ENCODE peak calls at places on chromosomes 2 and 18, in eight cellular contexts. W is H1, T is stomach, I is suprapubic skin, X is spleen, V is K562, L is breast epithelium, Q is vagina. A is an unnamed sample.
A peak's percentile ranks its signal among the peaks of the same experiment; 100 is the strongest.

GRCh38 chr18:58263055-58263732 is 219.2 kb downstream of the NEDD4L start:
- DNase-seq in V (no peak), L (peak; percentile 59), X (no peak), I (no peak), W (no peak), T (no peak), Q (no peak), A (no peak)

GRCh38 chr18:62088146-62088545 is 98.7 kb downstream of the PIGN start:
- DNase-seq in L (no peak), I (no peak), Q (no peak), V (no peak), W (no peak), T (no peak), X (no peak), A (no peak)

GRCh38 chr2:35125278-35125677 is 1230.3 kb upstream of the CRIM1 start:
- DNase-seq in Q (no peak), V (no peak), X (peak; percentile 46), L (no peak), I (no peak), W (no peak), T (no peak), A (no peak)

GRCh38 chr2:20620696-20621365 is 30.1 kb downstream of the HS1BP3 start:
- DNase-seq in L (no peak), Q (no peak), T (peak; percentile 20), X (peak; percentile 58), I (peak; percentile 69), V (no peak), W (no peak), A (no peak)

GRCh38 chr2:85110991-85111560 is 22.1 kb upstream of the TCF7L1 start:
- DNase-seq in V (no peak), W (no peak), T (no peak), I (no peak), X (no peak), L (no peak), Q (no peak), A (no peak)

GRCh38 chr2:180122874-180123273 is 115.8 kb upstream of the CWC22 start:
- DNase-seq in Q (no peak), I (no peak), W (no peak), V (no peak), X (no peak), T (no peak), L (no peak), A (no peak)

GRCh38 chr2:197309369-197310231 is 980 bp downstream of the ANKRD44 start:
- DNase-seq in I (peak; percentile 82), L (no peak), Q (no peak), X (peak; percentile 90), T (peak; percentile 41), W (peak; percentile 57), V (no peak), A (no peak)

GRCh38 chr18:48776161-48776555 is 174.6 kb downstream of the SMAD7 start:
- DNase-seq in Q (no peak), T (no peak), L (no peak), I (no peak), X (no peak), V (no peak), W (no peak), A (no peak)

GRCh38 chr2:68367918-68368656 is 3.0 kb downstream of the PLEK start:
- DNase-seq in V (no peak), W (no peak), T (no peak), L (no peak), I (no peak), X (no peak), Q (no peak), A (no peak)

GRCh38 chr2:47639469-47639868 is 143.5 kb upstream of the MSH6 start:
- DNase-seq in X (no peak), T (no peak), V (no peak), Q (no peak), W (no peak), L (no peak), I (no peak), A (no peak)

GRCh38 chr18:39453882-39454281 is 1888.3 kb upstream of the CELF4 start:
- DNase-seq in Q (no peak), V (no peak), X (no peak), T (no peak), I (no peak), L (no peak), W (no peak), A (no peak)

GRCh38 chr2:73239776-73240175 is 5.7 kb downstream of the CCT7 start:
- DNase-seq in T (no peak), I (no peak), Q (no peak), V (no peak), L (no peak), W (no peak), X (no peak), A (no peak)

GRCh38 chr2:52717836-52718235 is 1049.8 kb upstream of the CHAC2 start:
- DNase-seq in X (no peak), Q (no peak), V (no peak), T (no peak), W (no peak), I (no peak), L (no peak), A (no peak)

GRCh38 chr2:137228566-137228965 is 463.2 kb downstream of the THSD7B start:
- DNase-seq in I (no peak), Q (no peak), T (no peak), X (no peak), V (no peak), W (no peak), L (no peak), A (no peak)

GRCh38 chr2:24926602-24927252 is 6.7 kb upstream of the ADCY3 start:
- DNase-seq in Q (no peak), L (peak; percentile 40), X (peak; percentile 81), T (peak; percentile 38), W (peak; percentile 56), V (no peak), I (peak; percentile 88), A (no peak)

GRCh38 chr18:63339920-63340484 is 20.4 kb upstream of the BCL2 start:
- DNase-seq in Q (no peak), X (no peak), T (no peak), I (no peak), V (no peak), W (peak; percentile 62), L (no peak), A (no peak)

GRCh38 chr18:55323051-55323994 is 264.7 kb downstream of the TCF4 start:
- DNase-seq in W (no peak), X (no peak), L (no peak), T (no peak), V (no peak), I (no peak), Q (no peak), A (no peak)

GRCh38 chr18:46680784-46681695 is 24.0 kb upstream of the LOXHD1 start:
- DNase-seq in V (no peak), Q (no peak), L (no peak), W (no peak), I (no peak), X (no peak), T (no peak), A (no peak)

GRCh38 chr18:3758531-3758930 is 308.6 kb downstream of the TGIF1 start:
- DNase-seq in I (no peak), T (no peak), L (no peak), V (no peak), Q (no peak), X (no peak), W (no peak), A (no peak)

GRCh38 chr18:12659904-12660605 is 2.1 kb upstream of the SPIRE1 start:
- DNase-seq in L (no peak), X (no peak), I (no peak), W (no peak), T (peak; percentile 35), V (peak; percentile 66), Q (no peak), A (peak; percentile 44)

GRCh38 chr2:11446733-11447248 is 19.2 kb downstream of the E2F6 start:
- DNase-seq in L (peak; percentile 34), V (peak; percentile 56), T (peak; percentile 48), X (no peak), Q (no peak), I (no peak), W (peak; percentile 85), A (no peak)

GRCh38 chr18:34219651-34220050 is 5.1 kb downstream of the NOL4 start:
- DNase-seq in X (no peak), Q (no peak), L (no peak), V (no peak), T (no peak), I (no peak), W (no peak), A (no peak)

GRCh38 chr2:222024934-222025890 is 273.6 kb downstream of the PAX3 start:
- DNase-seq in Q (no peak), V (peak; percentile 10), L (no peak), I (no peak), W (no peak), X (no peak), T (no peak), A (peak; percentile 70)

GRCh38 chr18:9218052-9218451 is 81.5 kb downstream of the ANKRD12 start:
- DNase-seq in I (no peak), V (no peak), T (no peak), L (no peak), Q (no peak), X (no peak), W (no peak), A (no peak)
- TF ChIP-seq POLR2AphosphoS5 in I (no peak), V (no peak), T (no peak), L (no peak), Q (no peak), X (no peak), W (no peak), A (no peak)

DNA sequence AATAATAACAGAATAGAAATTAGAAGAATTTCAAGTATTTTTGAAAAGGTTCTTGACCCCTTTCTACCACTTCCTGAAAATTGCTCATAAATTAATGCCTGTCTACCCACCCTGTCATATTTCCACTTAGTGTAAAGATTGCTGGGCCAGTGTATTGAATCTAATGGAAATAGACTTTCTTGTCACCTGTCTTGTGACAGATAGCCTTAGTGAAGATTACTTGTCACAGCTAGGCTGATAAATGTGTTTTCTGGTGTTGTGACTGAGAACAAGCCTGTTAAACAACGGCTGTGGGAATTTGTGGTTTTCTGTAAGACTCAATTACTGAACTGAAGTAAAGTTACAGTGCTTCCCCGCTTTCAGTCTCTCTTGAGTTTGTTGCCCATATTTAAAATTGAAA is 37.0 kb downstream of the PIK3C3 start:
- DNase-seq in W (no peak), V (no peak), X (no peak), I (no peak), T (no peak), L (no peak), Q (no peak), A (no peak)
- TF ChIP-seq POLR2AphosphoS5 in W (no peak), V (no peak), X (no peak), I (no peak), T (no peak), L (no peak), Q (no peak), A (no peak)

DNA sequence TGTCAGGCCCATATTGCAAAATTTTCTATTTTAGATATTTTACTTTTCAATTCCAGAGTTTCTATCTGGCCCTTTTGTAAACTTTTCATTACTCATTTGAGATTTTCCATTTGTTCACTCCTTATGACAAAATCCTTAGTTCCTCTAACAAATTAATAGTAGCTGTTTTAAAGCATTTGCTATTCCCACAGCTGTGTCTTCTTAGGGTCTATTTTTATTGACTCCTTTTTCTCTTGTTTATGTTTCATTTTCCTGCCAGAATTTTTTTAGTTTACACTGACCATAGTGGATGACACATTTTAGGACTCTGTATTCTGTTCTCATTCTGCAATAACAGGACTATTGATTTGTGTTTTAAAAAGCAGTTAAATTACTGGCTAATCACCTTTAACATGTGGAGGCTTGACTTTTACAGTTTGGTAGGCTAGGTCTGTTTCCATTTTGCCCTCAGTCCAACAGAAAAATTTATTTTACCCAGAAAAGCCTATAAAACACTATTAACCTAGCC is 30.0 kb downstream of the PID1 start:
- DNase-seq in V (no peak), T (no peak), Q (no peak), W (no peak), I (no peak), X (no peak), L (no peak), A (no peak)
- TF ChIP-seq POLR2AphosphoS5 in V (no peak), T (no peak), Q (peak; percentile 13), W (no peak), I (no peak), X (no peak), L (no peak), A (no peak)

GRCh38 chr2:42663106-42663755 is 94.8 kb downstream of the MTA3 start:
- DNase-seq in I (peak; percentile 81), X (peak; percentile 85), V (peak; percentile 46), Q (no peak), T (peak; percentile 71), W (no peak), L (peak; percentile 32), A (peak; percentile 59)
- TF ChIP-seq POLR2AphosphoS5 in I (no peak), X (no peak), V (no peak), Q (no peak), T (peak; percentile 59), W (no peak), L (no peak), A (no peak)